ENCODE peak calls at places on chromosomes 5 and 9, in six cellular contexts. I, O, T, P, Q and X are unnamed samples. For H3K36me3 and H3K27me3, the result is how much of the 10 kb centered on the place peaks cover.

GRCh38 chr5:108079754-108080153 is 302.1 kb downstream of the FBXL17 start:
- DNase-seq in I (no peak), O (peak), T (no peak), P (peak), Q (no peak), X (no peak)

GRCh38 chr5:139605887-139606286 is 42.3 kb upstream of the CXXC5 start:
- DNase-seq in I (no peak), O (no peak), T (no peak), P (peak), Q (no peak), X (no peak)

GRCh38 chr9:131046093-131046380 is 37.1 kb downstream of the LAMC3 start:
- DNase-seq in I (no peak), O (no peak), T (no peak), P (no peak), Q (no peak), X (no peak)

GRCh38 chr5:79146352-79146751 is 34.7 kb downstream of the BHMT start:
- DNase-seq in I (no peak), O (peak), T (no peak), P (no peak), Q (no peak), X (no peak)

GRCh38 chr5:138452720-138453119 is 12.6 kb upstream of the EGR1 start:
- DNase-seq in I (no peak), O (no peak), T (no peak), P (no peak), Q (no peak), X (no peak)

GRCh38 chr9:14616188-14616982 is 76.8 kb downstream of the ZDHHC21 start:
- DNase-seq in I (no peak), O (peak), T (no peak), P (peak), Q (no peak), X (no peak)

GRCh38 chr5:173454764-173455598 is 126.8 kb upstream of the STC2 start:
- DNase-seq in I (no peak), O (peak), T (no peak), P (peak), Q (no peak), X (peak)

GRCh38 chr5:147517383-147517782 is 7.5 kb upstream of the DPYSL3 start:
- DNase-seq in I (no peak), O (no peak), T (no peak), P (no peak), Q (no peak), X (no peak)

GRCh38 chr5:171309526-171310333 is 682 bp downstream of the TLX3 start:
- DNase-seq in I (no peak), O (no peak), T (no peak), P (no peak), Q (no peak), X (no peak)

GRCh38 chr5:80149161-80149609 is 106.7 kb downstream of the SERINC5 start:
- DNase-seq in I (no peak), O (no peak), T (no peak), P (no peak), Q (no peak), X (no peak)

GRCh38 chr5:7873216-7873615 is 4.3 kb downstream of the MTRR start:
- DNase-seq in I (no peak), O (no peak), T (no peak), P (no peak), Q (no peak), X (no peak)
- H3K36me3 ChIP-seq in I (under half), O (under half), T (under half), P (under half), Q (half or more), X (under half)

GRCh38 chr9:1008256-1008655 is 31.8 kb downstream of the DMRT3 start:
- DNase-seq in I (no peak), O (peak), T (no peak), P (no peak), Q (no peak), X (no peak)
- H3K27me3 ChIP-seq in I (under half), O (under half), T (under half), P (under half), Q (half or more), X (under half)

DNA sequence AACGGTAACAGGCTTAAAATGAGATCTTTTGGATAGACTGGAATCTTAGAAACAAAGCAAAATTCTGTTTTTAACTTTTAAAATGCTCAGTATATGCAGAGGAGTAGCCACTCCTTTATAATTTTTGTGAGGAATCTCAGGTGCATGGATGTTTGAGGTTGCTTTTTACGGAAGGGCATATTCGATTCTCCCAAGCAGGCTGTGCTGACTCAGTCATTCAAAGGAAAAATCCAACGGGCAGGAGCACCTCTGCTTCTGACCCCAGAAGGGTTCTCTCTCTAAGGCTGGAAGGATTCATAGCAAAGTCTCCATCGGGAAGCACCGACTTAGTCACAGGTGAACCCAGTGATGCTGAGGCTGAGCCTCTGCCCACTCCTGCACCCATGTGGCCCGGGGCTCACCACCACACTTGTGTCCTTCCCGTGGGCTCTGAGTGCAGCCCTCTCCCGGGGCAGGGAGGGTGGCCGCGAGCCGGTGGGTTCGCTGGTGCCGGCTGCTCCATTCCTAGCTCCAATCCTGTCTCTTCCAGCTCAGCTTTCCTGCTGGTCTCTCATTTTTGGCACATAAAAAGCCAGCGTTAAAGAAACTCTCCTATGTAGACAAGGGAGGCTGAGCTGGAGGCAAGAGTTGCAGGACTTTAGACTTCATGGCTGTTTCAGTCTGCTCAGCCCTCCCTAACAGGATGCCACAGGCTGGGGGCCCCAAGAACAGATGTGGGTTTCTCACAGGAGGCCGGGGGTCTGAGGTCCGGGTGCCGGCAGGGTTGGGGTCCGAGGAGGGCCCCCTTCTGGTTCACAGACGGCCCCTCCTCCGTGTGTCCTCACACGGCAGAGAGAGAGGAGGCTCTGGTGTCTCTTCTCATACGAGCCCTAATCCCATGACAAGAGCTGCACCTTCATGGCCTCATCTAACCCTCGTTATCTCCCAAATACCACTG is 135.6 kb upstream of the LPCAT1 start:
- DNase-seq in I (no peak), O (no peak), T (no peak), P (no peak), Q (no peak), X (no peak)
- H3K27ac ChIP-seq in I (no peak), O (no peak), T (no peak), P (no peak), Q (no peak), X (no peak)

DNA sequence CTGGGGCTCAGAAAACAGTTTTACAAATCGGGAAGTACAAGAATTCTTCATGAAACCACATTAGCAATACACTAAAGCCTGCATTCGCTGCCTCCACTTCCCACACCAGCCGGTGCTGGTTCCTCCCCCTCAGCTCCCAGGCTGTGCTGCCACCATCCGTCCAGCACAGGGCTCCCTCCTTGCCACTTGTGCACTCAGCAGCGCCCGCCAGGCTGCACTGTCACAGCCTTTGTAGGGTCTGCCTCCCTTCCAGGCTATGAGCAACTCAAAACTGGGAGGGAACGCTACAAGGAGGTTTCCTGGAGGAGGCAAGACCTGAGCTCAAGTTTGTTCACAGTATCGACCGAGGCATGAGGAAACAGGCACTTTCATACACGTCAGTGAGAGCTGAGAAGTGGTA is 7.7 kb downstream of the MAPK9 start:
- DNase-seq in I (no peak), O (no peak), T (no peak), P (no peak), Q (no peak), X (no peak)
- H3K36me3 ChIP-seq in I (under half), O (under half), T (under half), P (under half), Q (under half), X (under half)

GRCh38 chr5:33272288-33272687 is 168.5 kb upstream of the TARS1 start:
- DNase-seq in I (no peak), O (peak), T (no peak), P (no peak), Q (no peak), X (no peak)
- H3K27me3 ChIP-seq in I (under half), O (under half), T (under half), P (under half), Q (under half), X (under half)

GRCh38 chr5:143141652-143142051 is 261.8 kb downstream of the NR3C1 start:
- DNase-seq in I (no peak), O (no peak), T (no peak), P (no peak), Q (no peak), X (no peak)

GRCh38 chr5:143142596-143143435 is 260.7 kb downstream of the NR3C1 start:
- DNase-seq in I (peak), O (no peak), T (no peak), P (no peak), Q (peak), X (peak)

GRCh38 chr5:143145388-143145787 is 258.1 kb downstream of the NR3C1 start:
- DNase-seq in I (no peak), O (no peak), T (no peak), P (no peak), Q (no peak), X (no peak)

GRCh38 chr5:143146161-143146560 is 257.3 kb downstream of the NR3C1 start:
- DNase-seq in I (no peak), O (no peak), T (no peak), P (no peak), Q (no peak), X (no peak)

GRCh38 chr5:143143973-143144372 is 259.5 kb downstream of the NR3C1 start:
- DNase-seq in I (no peak), O (no peak), T (no peak), P (no peak), Q (no peak), X (no peak)
- H3K27ac ChIP-seq in I (peak), O (no peak), T (no peak), P (no peak), Q (peak), X (no peak)

GRCh38 chr5:7886849-7887460 is 18.0 kb downstream of the MTRR start:
- DNase-seq in I (no peak), O (peak), T (no peak), P (peak), Q (no peak), X (no peak)

GRCh38 chr5:7882926-7883325 is 14.0 kb downstream of the MTRR start:
- DNase-seq in I (no peak), O (no peak), T (no peak), P (peak), Q (no peak), X (no peak)

GRCh38 chr5:7881816-7882215 is 12.9 kb downstream of the MTRR start:
- DNase-seq in I (no peak), O (no peak), T (no peak), P (no peak), Q (no peak), X (no peak)

GRCh38 chr5:7881091-7881490 is 12.1 kb downstream of the MTRR start:
- DNase-seq in I (no peak), O (no peak), T (no peak), P (no peak), Q (no peak), X (no peak)

GRCh38 chr5:7884491-7885273 is 15.7 kb downstream of the MTRR start:
- DNase-seq in I (no peak), O (no peak), T (no peak), P (no peak), Q (no peak), X (no peak)
- H3K36me3 ChIP-seq in I (under half), O (under half), T (under half), P (half or more), Q (half or more), X (under half)

DNA sequence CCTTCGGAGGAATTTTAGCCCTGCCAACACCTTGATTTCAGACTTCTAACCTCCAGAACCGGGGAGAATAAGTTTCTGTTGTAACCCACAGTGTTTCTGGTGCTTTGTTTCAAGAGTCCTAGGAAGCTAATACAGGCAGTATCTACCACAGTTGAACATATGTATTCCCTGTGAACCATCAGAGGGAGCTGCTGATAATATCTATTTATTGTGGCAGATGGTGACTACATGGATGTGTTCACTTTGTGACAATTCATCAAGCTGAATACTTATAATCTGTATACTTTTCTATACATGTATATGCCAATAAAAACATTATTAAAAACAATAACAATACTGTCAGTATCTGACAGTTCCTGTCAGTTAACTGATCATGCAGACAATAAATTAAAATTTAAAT is 137.2 kb upstream of the GNA14 start:
- DNase-seq in I (no peak), O (no peak), T (no peak), P (no peak), Q (no peak), X (no peak)
- H3K27me3 ChIP-seq in I (under half), O (under half), T (under half), P (under half), Q (under half), X (under half)

DNA sequence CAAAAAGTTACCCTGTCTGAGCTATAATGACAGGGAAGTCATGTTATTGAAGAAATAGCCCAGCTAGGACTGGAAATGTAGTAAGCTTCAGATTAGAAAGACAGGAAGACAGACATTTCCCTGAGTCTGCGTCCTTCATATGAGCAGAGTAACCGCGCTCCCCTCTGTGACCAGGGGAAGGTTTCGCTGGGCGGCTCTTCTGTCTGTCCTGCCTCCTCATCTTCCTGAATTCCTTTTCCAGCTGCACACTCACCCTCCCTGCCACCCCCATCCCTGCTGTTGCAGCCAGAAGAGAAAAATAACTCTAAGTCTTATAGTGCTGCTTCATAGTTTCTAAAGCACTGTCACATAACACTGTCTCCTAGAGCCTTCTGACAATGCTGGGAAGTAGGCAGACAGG is 8.6 kb downstream of the SPARC start:
- DNase-seq in I (no peak), O (peak), T (no peak), P (no peak), Q (peak), X (peak)
- H3K27ac ChIP-seq in I (peak), O (peak), T (no peak), P (no peak), Q (peak), X (peak)

GRCh38 chr5:83513081-83513480 is 41.5 kb downstream of the VCAN start:
- DNase-seq in I (no peak), O (peak), T (no peak), P (no peak), Q (no peak), X (no peak)

GRCh38 chr5:83518676-83519075 is 47.1 kb downstream of the VCAN start:
- DNase-seq in I (no peak), O (peak), T (no peak), P (no peak), Q (no peak), X (no peak)

GRCh38 chr5:83516361-83516760 is 44.8 kb downstream of the VCAN start:
- DNase-seq in I (no peak), O (peak), T (no peak), P (no peak), Q (no peak), X (no peak)

GRCh38 chr5:83513491-83513890 is 41.9 kb downstream of the VCAN start:
- DNase-seq in I (no peak), O (no peak), T (no peak), P (no peak), Q (no peak), X (no peak)

DNA sequence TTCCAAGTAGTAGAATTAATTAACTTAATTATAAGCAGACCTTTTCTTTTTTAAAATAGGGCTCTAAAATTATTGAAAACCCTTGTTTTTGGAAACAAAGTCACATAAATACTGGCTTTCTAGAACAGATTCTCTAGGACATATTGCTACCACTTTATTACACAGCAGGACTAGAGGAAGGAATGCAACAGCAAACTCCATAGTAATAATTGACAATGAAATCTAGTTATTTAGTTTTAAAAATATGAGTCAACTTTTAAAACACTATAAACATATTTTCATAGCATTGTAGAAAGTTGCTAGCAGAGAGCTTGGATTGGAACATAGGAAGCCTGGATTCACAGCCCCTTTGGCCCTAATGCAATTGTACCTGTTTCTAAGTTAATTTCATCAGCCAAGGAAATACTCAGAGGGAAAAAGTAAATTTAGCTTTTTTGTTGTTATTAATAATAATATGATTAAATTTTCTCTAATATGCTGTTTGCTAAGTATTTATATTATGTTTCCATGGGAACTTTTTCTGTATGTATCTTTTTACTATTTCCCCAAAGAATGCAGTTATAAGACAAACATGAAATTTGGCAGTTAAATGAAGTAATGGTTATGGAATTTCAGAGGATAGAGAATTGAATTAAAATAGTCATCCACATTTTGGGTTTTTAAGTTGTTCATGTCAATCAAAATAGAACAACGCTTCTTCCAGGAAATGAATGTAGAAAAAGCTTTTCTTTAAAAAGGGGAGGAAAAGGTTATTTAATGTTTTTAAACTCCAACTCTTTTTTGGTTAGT is 45.6 kb downstream of the VCAN start:
- DNase-seq in I (no peak), O (peak), T (no peak), P (no peak), Q (no peak), X (no peak)
- H3K36me3 ChIP-seq in I (under half), O (under half), T (under half), P (under half), Q (under half), X (under half)